ENCODE peak calls at places on chromosomes 12 and 14, in eight cellular contexts. G is ovary, Z is Peyer's patch, B is HepG2, C is adrenal gland, L is sigmoid colon, F is heart left ventricle, N is transverse colon. R is an unnamed sample.

GRCh38 chr14:101005447-101005846 is 101.9 kb upstream of the RTL1 start:
- DNase-seq in G (peak; percentile 11), Z (no peak), B (no peak), C (peak; percentile 47), L (peak; percentile 71), F (no peak), N (peak; percentile 17), R (peak; percentile 85)

GRCh38 chr12:112965643-112966042 is 12.7 kb upstream of the OAS2 start:
- DNase-seq in G (no peak), Z (no peak), B (no peak), C (no peak), L (no peak), F (no peak), N (no peak), R (no peak)

GRCh38 chr14:53327716-53328115 is 174.6 kb upstream of the DDHD1 start:
- DNase-seq in G (no peak), Z (no peak), B (no peak), C (peak; percentile 61), L (no peak), F (no peak), N (no peak), R (no peak)

GRCh38 chr14:103393687-103394626 is 8.7 kb downstream of the MARK3 start:
- DNase-seq in G (no peak), Z (no peak), B (no peak), C (no peak), L (no peak), F (no peak), N (no peak), R (no peak)

GRCh38 chr14:104586832-104587620 is 7.5 kb downstream of the C14orf180 start:
- DNase-seq in G (no peak), Z (no peak), B (no peak), C (peak; percentile 52), L (no peak), F (peak; percentile 82), N (no peak), R (no peak)

GRCh38 chr12:28925726-28926376 is 223.2 kb upstream of the FAR2 start:
- DNase-seq in G (no peak), Z (no peak), B (no peak), C (no peak), L (peak; percentile 78), F (peak; percentile 27), N (no peak), R (peak; percentile 82)

GRCh38 chr12:57160741-57161140 is 13.3 kb upstream of the LRP1-AS start:
- DNase-seq in G (no peak), Z (no peak), B (no peak), C (no peak), L (no peak), F (no peak), N (no peak), R (no peak)

GRCh38 chr14:70425349-70425748 is 8.5 kb upstream of the SYNJ2BP start:
- DNase-seq in G (no peak), Z (no peak), B (no peak), C (no peak), L (no peak), F (no peak), N (no peak), R (no peak)

GRCh38 chr12:2543801-2544200 is 251.0 kb upstream of the FKBP4 start:
- DNase-seq in G (no peak), Z (no peak), B (no peak), C (no peak), L (no peak), F (no peak), N (no peak), R (no peak)

GRCh38 chr12:111451649-111452129 is 46.0 kb downstream of the SH2B3 start:
- DNase-seq in G (no peak), Z (peak; percentile 16), B (peak; percentile 53), C (peak; percentile 22), L (peak; percentile 22), F (no peak), N (no peak), R (no peak)

GRCh38 chr14:72024043-72024407 is 91.8 kb downstream of the RGS6 start:
- DNase-seq in G (no peak), Z (no peak), B (peak; percentile 24), C (peak; percentile 35), L (no peak), F (peak; percentile 19), N (peak; percentile 8), R (peak; percentile 19)

GRCh38 chr12:47612953-47613352 is 92.9 kb downstream of the RPAP3 start:
- DNase-seq in G (no peak), Z (no peak), B (no peak), C (no peak), L (no peak), F (no peak), N (no peak), R (no peak)

GRCh38 chr12:131211279-131211938 is 257.7 kb downstream of the ADGRD1 start:
- DNase-seq in G (no peak), Z (no peak), B (no peak), C (no peak), L (no peak), F (peak; percentile 14), N (no peak), R (peak; percentile 40)

GRCh38 chr14:81303258-81303935 is 82.6 kb upstream of the GTF2A1 start:
- DNase-seq in G (peak; percentile 28), Z (no peak), B (peak; percentile 98), C (peak; percentile 27), L (no peak), F (no peak), N (peak; percentile 93), R (peak; percentile 86)

GRCh38 chr14:103141117-103141796 is 18.0 kb downstream of the TNFAIP2 start:
- DNase-seq in G (peak; percentile 32), Z (peak; percentile 61), B (peak; percentile 54), C (peak; percentile 73), L (no peak), F (no peak), N (peak; percentile 63), R (no peak)

GRCh38 chr14:92460916-92461579 is 52.5 kb upstream of the RIN3 start:
- DNase-seq in G (no peak), Z (no peak), B (no peak), C (peak; percentile 27), L (peak; percentile 68), F (peak; percentile 60), N (no peak), R (peak; percentile 83)

GRCh38 chr12:65649126-65649525 is 175.2 kb upstream of the HMGA2 start:
- DNase-seq in G (no peak), Z (no peak), B (no peak), C (no peak), L (no peak), F (no peak), N (peak; percentile 19), R (no peak)

GRCh38 chr14:103281496-103282231 is 52.4 kb upstream of the EIF5 start:
- DNase-seq in G (peak; percentile 70), Z (no peak), B (peak; percentile 49), C (peak; percentile 56), L (peak; percentile 82), F (no peak), N (peak; percentile 53), R (no peak)

GRCh38 chr12:132141976-132142678 is 2.0 kb downstream of the DDX51 start:
- DNase-seq in G (no peak), Z (no peak), B (no peak), C (no peak), L (no peak), F (no peak), N (no peak), R (peak; percentile 69)

GRCh38 chr12:119334459-119335170 is at the start of gene CCDC60:
- DNase-seq in G (no peak), Z (no peak), B (no peak), C (no peak), L (no peak), F (no peak), N (peak; percentile 52), R (no peak)

GRCh38 chr14:65263161-65263788 is 149.3 kb upstream of the FUT8 start:
- DNase-seq in G (no peak), Z (no peak), B (no peak), C (no peak), L (no peak), F (no peak), N (no peak), R (no peak)

GRCh38 chr12:26091837-26092236 is 33.0 kb downstream of the BHLHE41 start:
- DNase-seq in G (no peak), Z (no peak), B (no peak), C (no peak), L (no peak), F (no peak), N (no peak), R (no peak)

GRCh38 chr12:106037524-106038298 is 101.0 kb downstream of the NUAK1 start:
- DNase-seq in G (no peak), Z (no peak), B (no peak), C (no peak), L (no peak), F (no peak), N (no peak), R (no peak)

GRCh38 chr12:85280138-85280983 is at the start of gene ALX1:
- DNase-seq in G (no peak), Z (no peak), B (no peak), C (no peak), L (peak; percentile 43), F (no peak), N (peak; percentile 9), R (no peak)

GRCh38 chr12:93537769-93538168 is 34.7 kb upstream of the SOCS2 start:
- DNase-seq in G (no peak), Z (no peak), B (no peak), C (no peak), L (no peak), F (no peak), N (no peak), R (no peak)

DNA sequence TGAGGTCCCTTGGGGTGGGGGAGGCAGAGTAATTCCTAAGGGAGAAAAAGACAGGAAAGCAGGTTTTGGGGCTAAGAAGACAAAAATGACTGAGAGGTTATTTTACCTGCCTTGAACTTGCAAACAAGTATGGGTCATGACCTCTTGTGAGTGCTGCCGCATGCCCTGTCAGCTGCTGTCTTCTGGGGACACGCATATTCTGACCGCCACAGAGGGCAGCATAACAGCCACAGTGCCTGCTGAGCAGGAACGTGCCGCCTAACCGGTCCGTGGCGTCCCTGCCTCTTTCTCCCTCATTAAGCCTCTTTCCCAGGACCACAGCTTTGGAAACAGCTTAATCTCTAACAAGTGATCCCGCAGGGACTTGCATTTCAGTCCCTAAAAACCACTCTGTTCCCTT is 51.3 kb upstream of the KCNA1 start:
- DNase-seq in G (no peak), Z (no peak), B (peak; percentile 32), C (no peak), L (no peak), F (no peak), N (no peak), R (no peak)
- TF ChIP-seq CTCF in G (no peak), Z (no peak), B (peak; percentile 54), C (no peak), L (no peak), F (peak; percentile 33), N (no peak), R (no peak)

GRCh38 chr12:49974231-49974675 is 1.5 kb downstream of the AQP6 start:
- DNase-seq in G (peak; percentile 63), Z (no peak), B (peak; percentile 58), C (peak; percentile 75), L (peak; percentile 93), F (peak; percentile 70), N (peak; percentile 65), R (no peak)
- TF ChIP-seq POLR2A in G (no peak), Z (no peak), B (no peak), C (no peak), L (no peak), F (no peak), N (no peak), R (no peak)

GRCh38 chr12:127810026-127810425 is 456.9 kb upstream of the TMEM132C start:
- DNase-seq in G (no peak), Z (no peak), B (no peak), C (no peak), L (no peak), F (no peak), N (no peak), R (no peak)
- TF ChIP-seq CTCF in G (no peak), Z (no peak), B (no peak), C (no peak), L (no peak), F (no peak), N (no peak), R (no peak)

GRCh38 chr12:53380104-53380796 is at the start of gene SP1:
- DNase-seq in G (peak; percentile 89), Z (peak; percentile 99), B (peak; percentile 76), C (peak; percentile 92), L (peak; percentile 97), F (peak; percentile 93), N (peak; percentile 94), R (peak; percentile 89)
- TF ChIP-seq POLR2A in G (peak; percentile 58), Z (peak; percentile 55), B (peak; percentile 26), C (peak; percentile 36), L (no peak), F (no peak), N (peak; percentile 15), R (peak; percentile 19)